ENCODE peak calls at places on chromosomes 3 and 15, in six cellular contexts. A, R, E, Y, J and T are unnamed samples.

GRCh38 chr3:23256741-23257435 is 53.8 kb downstream of the UBE2E2 start:
- DNase-seq in Y (no peak), R (no peak), A (no peak), E (no peak), J (no peak), T (no peak)

GRCh38 chr15:52466716-52467115 is 62.0 kb downstream of the MYO5A start:
- DNase-seq in J (no peak), A (no peak), Y (no peak), E (no peak), R (no peak), T (no peak)

GRCh38 chr3:37680393-37680792 is 181.3 kb upstream of the CTDSPL start:
- DNase-seq in Y (no peak), E (no peak), R (no peak), A (no peak), J (no peak), T (no peak)

GRCh38 chr15:68564173-68564572 is 14.6 kb upstream of the CORO2B start:
- DNase-seq in Y (no peak), A (no peak), J (no peak), E (peak), R (no peak), T (no peak)

GRCh38 chr3:58973796-58974195 is 76.0 kb downstream of the CFAP20DC start:
- DNase-seq in A (no peak), Y (no peak), E (no peak), J (no peak), R (no peak), T (no peak)

GRCh38 chr3:161557751-161558150 is 61.1 kb downstream of the OTOL1 start:
- DNase-seq in R (no peak), J (peak), Y (no peak), E (no peak), A (no peak), T (no peak)

GRCh38 chr15:33146051-33146450 is 48.5 kb downstream of the FMN1 start:
- DNase-seq in A (no peak), Y (no peak), J (no peak), R (no peak), E (no peak), T (no peak)

GRCh38 chr3:188174309-188175044 is 20.5 kb downstream of the LPP start:
- DNase-seq in Y (no peak), E (no peak), J (no peak), R (no peak), A (no peak), T (no peak)

GRCh38 chr15:87080547-87080946 is 1000.9 kb downstream of the AGBL1 start:
- DNase-seq in J (no peak), E (no peak), Y (no peak), R (no peak), A (no peak), T (no peak)

GRCh38 chr3:49025005-49025792 is 3.3 kb downstream of the NDUFAF3 start:
- DNase-seq in J (no peak), Y (no peak), R (no peak), A (no peak), E (no peak), T (no peak)

GRCh38 chr3:33105341-33105943 is 8.4 kb upstream of the CRTAP start:
- DNase-seq in J (no peak), R (no peak), Y (no peak), E (no peak), A (no peak), T (no peak)

GRCh38 chr3:157531301-157531660 is 28.1 kb upstream of the VEPH1 start:
- DNase-seq in R (no peak), E (no peak), Y (no peak), A (no peak), J (no peak), T (no peak)

GRCh38 chr3:70096376-70097055 is 97.0 kb downstream of the SAMMSON start:
- DNase-seq in E (no peak), R (no peak), A (no peak), Y (no peak), J (no peak), T (no peak)

GRCh38 chr3:69081583-69082262 is 1.6 kb upstream of the UBA3 start:
- DNase-seq in J (peak), A (peak), Y (no peak), R (no peak), E (no peak), T (no peak)

GRCh38 chr15:91383532-91383931 is 283.5 kb downstream of the SV2B start:
- DNase-seq in A (no peak), E (no peak), R (no peak), Y (no peak), J (no peak), T (no peak)

GRCh38 chr3:46609074-46609735 is 3.1 kb upstream of the FAM240A start:
- DNase-seq in J (peak), R (no peak), E (no peak), Y (no peak), A (no peak), T (no peak)

GRCh38 chr3:33592999-33593398 is 125.1 kb downstream of the CLASP2 start:
- DNase-seq in A (no peak), R (no peak), E (no peak), Y (no peak), J (no peak), T (no peak)

GRCh38 chr15:48855501-48856440 is 22.2 kb upstream of the EID1 start:
- DNase-seq in A (peak), E (no peak), R (no peak), J (no peak), Y (no peak), T (no peak)

GRCh38 chr3:167302710-167303109 is 77.4 kb downstream of the ZBBX start:
- DNase-seq in Y (no peak), R (no peak), E (no peak), J (no peak), A (no peak), T (no peak)

GRCh38 chr3:128432898-128433629 is 33.6 kb downstream of the DNAJB8 start:
- DNase-seq in J (peak), R (no peak), A (no peak), Y (no peak), E (no peak), T (no peak)

GRCh38 chr15:59160880-59161593 is 45.6 kb upstream of the LDHAL6B start:
- DNase-seq in R (no peak), J (peak), A (no peak), E (no peak), Y (no peak), T (no peak)

GRCh38 chr3:69182588-69183299 is 60.3 kb upstream of the LMOD3 start:
- DNase-seq in Y (no peak), A (peak), R (peak), E (no peak), J (no peak), T (peak)

GRCh38 chr3:30659270-30660127 is 53.1 kb downstream of the TGFBR2 start:
- DNase-seq in Y (no peak), A (no peak), R (peak), J (no peak), E (no peak), T (peak)

GRCh38 chr15:50884583-50884982 is 23.9 kb upstream of the AP4E1 start:
- DNase-seq in A (no peak), J (no peak), R (no peak), E (no peak), Y (no peak), T (peak)

GRCh38 chr15:67548862-67549651 is 6.6 kb downstream of the MAP2K5 start:
- DNase-seq in A (peak), E (no peak), R (no peak), Y (peak), J (peak), T (no peak)